ENCODE peak calls at places on chromosomes 4 and X, in seven cellular contexts. Z is small intestine, N is psoas muscle, T is heart left ventricle, X is left ventricle myocardium inferior, B is testis, K is stomach. D is an unnamed sample.

GRCh38 chr4:120683902-120684540 is 238.5 kb downstream of the PRDM5 start:
- DNase-seq in Z (no peak), N (no peak), T (no peak), X (no peak), B (no peak), K (no peak), D (no peak)

GRCh38 chr4:141229408-141230101 is 8.9 kb downstream of the ZNF330 start:
- DNase-seq in Z (no peak), N (no peak), T (no peak), X (no peak), B (no peak), K (no peak), D (no peak)

GRCh38 chr4:48255130-48255958 is 14.3 kb downstream of the TEC start:
- DNase-seq in Z (no peak), N (no peak), T (peak; percentile 42), X (no peak), B (no peak), K (no peak), D (no peak)

GRCh38 chr4:122450847-122451246 is 5.7 kb downstream of the IL2 start:
- DNase-seq in Z (no peak), N (no peak), T (no peak), X (no peak), B (peak; percentile 36), K (no peak), D (no peak)

GRCh38 chr4:86927843-86928395 is 6.9 kb upstream of the AFF1 start:
- DNase-seq in Z (no peak), N (peak; percentile 60), T (no peak), X (no peak), B (no peak), K (no peak), D (no peak)

GRCh38 chrX:38675856-38676255 is 114.5 kb downstream of the TSPAN7 start:
- DNase-seq in Z (no peak), N (no peak), T (no peak), X (no peak), B (no peak), K (no peak), D (no peak)

GRCh38 chr4:14928035-14928434 is 74.2 kb upstream of the CPEB2 start:
- DNase-seq in Z (no peak), N (no peak), T (no peak), X (no peak), B (no peak), K (no peak), D (no peak)

GRCh38 chr4:180799798-180800197 is 1443.4 kb upstream of the TENM3 start:
- DNase-seq in Z (no peak), N (no peak), T (no peak), X (no peak), B (no peak), K (no peak), D (no peak)

GRCh38 chr4:78551420-78552351 is at the start of gene ANXA3:
- DNase-seq in Z (peak; percentile 73), N (peak; percentile 26), T (peak; percentile 60), X (peak; percentile 66), B (no peak), K (peak; percentile 74), D (peak; percentile 39)

GRCh38 chr4:8341691-8342090 is 72.1 kb downstream of the HTRA3 start:
- DNase-seq in Z (no peak), N (peak; percentile 61), T (peak; percentile 86), X (peak; percentile 68), B (peak; percentile 68), K (peak; percentile 20), D (no peak)

GRCh38 chr4:140255467-140255866 is 101.5 kb upstream of the MAML3 start:
- DNase-seq in Z (no peak), N (no peak), T (no peak), X (no peak), B (no peak), K (no peak), D (no peak)

GRCh38 chrX:48703642-48704481 is 7.3 kb downstream of the SUV39H1 start:
- DNase-seq in Z (peak; percentile 57), N (no peak), T (peak; percentile 42), X (no peak), B (no peak), K (no peak), D (no peak)

GRCh38 chr4:172786039-172786792 is 382.4 kb upstream of the GALNT7 start:
- DNase-seq in Z (no peak), N (peak; percentile 6), T (no peak), X (no peak), B (peak; percentile 27), K (peak; percentile 27), D (no peak)

GRCh38 chr4:86387013-86387412 is 27.2 kb upstream of the MAPK10 start:
- DNase-seq in Z (no peak), N (no peak), T (no peak), X (no peak), B (no peak), K (no peak), D (no peak)

GRCh38 chrX:11366998-11367595 is 73.9 kb downstream of the AMELX start:
- DNase-seq in Z (no peak), N (no peak), T (no peak), X (no peak), B (no peak), K (no peak), D (no peak)

GRCh38 chr4:104859601-104860000 is 287.1 kb upstream of the TET2 start:
- DNase-seq in Z (no peak), N (no peak), T (no peak), X (no peak), B (no peak), K (no peak), D (no peak)

GRCh38 chrX:22409418-22409817 is 136.7 kb downstream of the CBLL2 start:
- DNase-seq in Z (no peak), N (no peak), T (no peak), X (no peak), B (no peak), K (no peak), D (no peak)

GRCh38 chr4:176920694-176921093 is 128.0 kb upstream of the VEGFC start:
- DNase-seq in Z (no peak), N (no peak), T (no peak), X (no peak), B (no peak), K (no peak), D (no peak)

GRCh38 chr4:122652379-122652778 is 31.5 kb upstream of the IL21 start:
- DNase-seq in Z (peak; percentile 18), N (no peak), T (no peak), X (no peak), B (peak; percentile 73), K (no peak), D (no peak)

GRCh38 chrX:133776072-133776471 is 209.3 kb downstream of the GPC3 start:
- DNase-seq in Z (no peak), N (no peak), T (no peak), X (peak; percentile 19), B (peak; percentile 49), K (peak; percentile 27), D (no peak)

GRCh38 chrX:67587946-67588624 is 44.3 kb downstream of the AR start:
- DNase-seq in Z (no peak), N (peak; percentile 14), T (peak; percentile 33), X (no peak), B (no peak), K (no peak), D (no peak)

GRCh38 chr4:176885224-176885623 is 92.5 kb upstream of the VEGFC start:
- DNase-seq in Z (no peak), N (no peak), T (no peak), X (no peak), B (no peak), K (no peak), D (no peak)

GRCh38 chrX:42952621-42953020 is 174.7 kb upstream of the PPP1R2C start:
- DNase-seq in Z (no peak), N (no peak), T (no peak), X (no peak), B (no peak), K (no peak), D (no peak)

DNA sequence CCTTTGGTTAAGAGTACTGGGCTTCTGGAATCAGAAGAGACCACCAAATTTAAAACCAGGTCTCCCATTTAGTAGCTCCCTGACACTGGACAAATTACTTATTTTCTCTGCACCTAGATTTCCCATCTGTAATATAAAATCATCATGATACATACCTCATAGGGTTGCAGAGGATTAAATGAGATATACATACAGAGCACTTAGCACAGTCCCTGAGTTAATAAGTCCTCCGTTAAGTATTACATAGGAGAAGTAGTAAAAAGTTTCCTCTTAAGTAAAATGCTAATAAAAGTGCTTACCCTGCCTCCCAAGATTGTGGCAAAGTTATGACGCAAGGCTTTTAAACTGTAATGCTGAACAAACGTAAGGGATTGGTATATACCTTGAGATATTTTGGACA is 539 bp upstream of the CHIC1 start:
- DNase-seq in Z (peak; percentile 0), N (no peak), T (no peak), X (no peak), B (no peak), K (no peak), D (no peak)
- H3K4me3 ChIP-seq in Z (peak overlapping the region; percentile 52), N (peak overlapping the region; percentile 63), T (peak overlapping the region; percentile 91), X (peak overlapping the region; percentile 72), B (peak overlapping the region; percentile 57), K (peak overlapping the region; percentile 54), D (peak overlapping the region; percentile 55)

GRCh38 chr4:89296399-89296798 is 11.2 kb downstream of the GPRIN3 start:
- DNase-seq in Z (peak; percentile 90), N (no peak), T (no peak), X (no peak), B (no peak), K (no peak), D (no peak)

GRCh38 chr4:89298788-89299152 is 8.8 kb downstream of the GPRIN3 start:
- DNase-seq in Z (no peak), N (no peak), T (no peak), X (no peak), B (no peak), K (no peak), D (no peak)

GRCh38 chr4:89295415-89295927 is 12.1 kb downstream of the GPRIN3 start:
- DNase-seq in Z (no peak), N (no peak), T (no peak), X (no peak), B (no peak), K (no peak), D (no peak)

GRCh38 chr4:89298160-89298559 is 9.4 kb downstream of the GPRIN3 start:
- DNase-seq in Z (peak; percentile 74), N (no peak), T (no peak), X (no peak), B (no peak), K (no peak), D (no peak)

DNA sequence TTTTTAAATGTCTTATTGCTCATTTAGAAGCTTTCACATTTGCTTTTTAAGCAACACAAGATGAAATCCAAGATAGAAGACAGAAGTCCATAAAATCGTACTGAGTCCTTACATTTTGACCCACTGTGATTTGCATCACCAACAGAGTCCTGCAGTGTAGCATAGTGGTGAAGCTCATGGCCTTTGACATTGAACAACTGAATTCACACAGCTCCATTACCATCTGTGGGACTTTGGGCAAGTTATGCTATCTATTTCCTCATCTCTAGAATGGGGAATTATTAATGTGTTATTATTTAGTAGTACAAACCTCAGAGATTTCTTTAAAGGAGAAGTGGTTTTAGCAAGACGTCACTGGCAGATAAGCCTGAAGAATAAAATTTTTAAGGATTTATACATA is 10.7 kb downstream of the GPRIN3 start:
- DNase-seq in Z (peak; percentile 30), N (no peak), T (no peak), X (no peak), B (no peak), K (no peak), D (no peak)
- H3K27ac ChIP-seq in Z (peak overlapping the region; percentile 60), N (no peak overlapping the region), T (peak overlapping the region; percentile 79), X (peak overlapping the region; percentile 85), B (no peak overlapping the region), K (peak overlapping the region; percentile 86), D (no peak overlapping the region)

GRCh38 chrX:106999002-106999975 is 723 bp downstream of the MORC4 start:
- DNase-seq in Z (peak; percentile 50), N (peak; percentile 43), T (peak; percentile 48), X (peak; percentile 40), B (peak; percentile 77), K (peak; percentile 56), D (peak; percentile 57)
- H3K4me3 ChIP-seq in Z (peak overlapping the region; percentile 36), N (peak overlapping the region; percentile 71), T (peak overlapping the region; percentile 85), X (peak overlapping the region; percentile 73), B (peak overlapping the region; percentile 57), K (peak overlapping the region; percentile 56), D (peak overlapping the region; percentile 48)

GRCh38 chrX:78650906-78651437 is 8.2 kb downstream of the RTL3 start:
- DNase-seq in Z (peak; percentile 21), N (no peak), T (no peak), X (no peak), B (no peak), K (no peak), D (no peak)
- H3K27ac ChIP-seq in Z (no peak overlapping the region), N (no peak overlapping the region), T (no peak overlapping the region), X (no peak overlapping the region), B (no peak overlapping the region), K (no peak overlapping the region), D (no peak overlapping the region)